ENCODE peak calls at places on chromosomes 4 and X, in seven cellular contexts. One of them, this sample, is unnamed.

GRCh38 chr4:26860922-26861433 is 337 bp downstream of the STIM2 start:
- DNase-seq in iPS-NIHi11: peak
- DNase-seq in HEK293T: peak
- DNase-seq in NCI-H1105 treated with DMSO at 0.1 percent for 48 hours: peak
- DNase-seq in non-pigmented ciliary epithelial cell: no peak
- DNase-seq in SK-N-MC: no peak
- DNase-seq in stimulated activated CD8-positive, alpha-beta memory T cell treated with anti-CD3 and anti-CD28 coated beads, Interleukin-2, amount 100 ng/mL, for 48 hours: peak
- DNase-seq in this sample: no peak

GRCh38 chr4:121827851-121828250 is 4.2 kb upstream of the CCNA2 start:
- DNase-seq in iPS-NIHi11: no peak
- DNase-seq in HEK293T: no peak
- DNase-seq in stimulated activated CD8-positive, alpha-beta memory T cell treated with anti-CD3 and anti-CD28 coated beads, Interleukin-2, amount 100 ng/mL, for 48 hours: no peak
- DNase-seq in non-pigmented ciliary epithelial cell: peak
- DNase-seq in SK-N-MC: no peak
- DNase-seq in NCI-H1105 treated with DMSO at 0.1 percent for 48 hours: no peak
- DNase-seq in this sample: no peak

GRCh38 chr4:173525118-173526033 is 4.7 kb downstream of the HAND2 start:
- DNase-seq in HEK293T: no peak
- DNase-seq in iPS-NIHi11: peak
- DNase-seq in non-pigmented ciliary epithelial cell: no peak
- DNase-seq in NCI-H1105 treated with DMSO at 0.1 percent for 48 hours: no peak
- DNase-seq in SK-N-MC: no peak
- DNase-seq in stimulated activated CD8-positive, alpha-beta memory T cell treated with anti-CD3 and anti-CD28 coated beads, Interleukin-2, amount 100 ng/mL, for 48 hours: no peak
- DNase-seq in this sample: peak

GRCh38 chr4:2065106-2065930 is 6.2 kb downstream of the NAT8L start:
- DNase-seq in stimulated activated CD8-positive, alpha-beta memory T cell treated with anti-CD3 and anti-CD28 coated beads, Interleukin-2, amount 100 ng/mL, for 48 hours: no peak
- DNase-seq in non-pigmented ciliary epithelial cell: no peak
- DNase-seq in NCI-H1105 treated with DMSO at 0.1 percent for 48 hours: no peak
- DNase-seq in iPS-NIHi11: no peak
- DNase-seq in HEK293T: no peak
- DNase-seq in SK-N-MC: no peak
- DNase-seq in this sample: no peak

GRCh38 chrX:119755981-119756533 is 2.3 kb upstream of the SOWAHD start:
- DNase-seq in non-pigmented ciliary epithelial cell: no peak
- DNase-seq in NCI-H1105 treated with DMSO at 0.1 percent for 48 hours: no peak
- DNase-seq in SK-N-MC: no peak
- DNase-seq in HEK293T: no peak
- DNase-seq in iPS-NIHi11: no peak
- DNase-seq in stimulated activated CD8-positive, alpha-beta memory T cell treated with anti-CD3 and anti-CD28 coated beads, Interleukin-2, amount 100 ng/mL, for 48 hours: no peak
- DNase-seq in this sample: no peak

GRCh38 chr4:122010610-122011009 is 58.8 kb upstream of the TRPC3 start:
- DNase-seq in NCI-H1105 treated with DMSO at 0.1 percent for 48 hours: no peak
- DNase-seq in stimulated activated CD8-positive, alpha-beta memory T cell treated with anti-CD3 and anti-CD28 coated beads, Interleukin-2, amount 100 ng/mL, for 48 hours: no peak
- DNase-seq in HEK293T: no peak
- DNase-seq in non-pigmented ciliary epithelial cell: peak
- DNase-seq in SK-N-MC: no peak
- DNase-seq in iPS-NIHi11: no peak
- DNase-seq in this sample: no peak

GRCh38 chrX:3066555-3066954 is 25.3 kb downstream of the ARSF start:
- DNase-seq in iPS-NIHi11: no peak
- DNase-seq in non-pigmented ciliary epithelial cell: no peak
- DNase-seq in SK-N-MC: no peak
- DNase-seq in stimulated activated CD8-positive, alpha-beta memory T cell treated with anti-CD3 and anti-CD28 coated beads, Interleukin-2, amount 100 ng/mL, for 48 hours: no peak
- DNase-seq in NCI-H1105 treated with DMSO at 0.1 percent for 48 hours: no peak
- DNase-seq in HEK293T: no peak
- DNase-seq in this sample: peak

GRCh38 chr4:146932111-146932510 is 13.6 kb downstream of the TTC29 start:
- DNase-seq in HEK293T: no peak
- DNase-seq in non-pigmented ciliary epithelial cell: no peak
- DNase-seq in stimulated activated CD8-positive, alpha-beta memory T cell treated with anti-CD3 and anti-CD28 coated beads, Interleukin-2, amount 100 ng/mL, for 48 hours: no peak
- DNase-seq in NCI-H1105 treated with DMSO at 0.1 percent for 48 hours: no peak
- DNase-seq in iPS-NIHi11: no peak
- DNase-seq in SK-N-MC: no peak
- DNase-seq in this sample: no peak

GRCh38 chr4:186029731-186030421 is 39.1 kb upstream of the TLR3 start:
- DNase-seq in HEK293T: no peak
- DNase-seq in NCI-H1105 treated with DMSO at 0.1 percent for 48 hours: peak
- DNase-seq in SK-N-MC: no peak
- DNase-seq in stimulated activated CD8-positive, alpha-beta memory T cell treated with anti-CD3 and anti-CD28 coated beads, Interleukin-2, amount 100 ng/mL, for 48 hours: no peak
- DNase-seq in non-pigmented ciliary epithelial cell: no peak
- DNase-seq in iPS-NIHi11: peak
- DNase-seq in this sample: peak

GRCh38 chr4:133151681-133152329 is 2.7 kb downstream of the PCDH10 start:
- DNase-seq in NCI-H1105 treated with DMSO at 0.1 percent for 48 hours: no peak
- DNase-seq in non-pigmented ciliary epithelial cell: no peak
- DNase-seq in iPS-NIHi11: peak
- DNase-seq in SK-N-MC: no peak
- DNase-seq in stimulated activated CD8-positive, alpha-beta memory T cell treated with anti-CD3 and anti-CD28 coated beads, Interleukin-2, amount 100 ng/mL, for 48 hours: no peak
- DNase-seq in HEK293T: peak
- DNase-seq in this sample: peak

GRCh38 chrX:20263474-20263873 is 3.2 kb downstream of the RPS6KA3 start:
- DNase-seq in NCI-H1105 treated with DMSO at 0.1 percent for 48 hours: no peak
- DNase-seq in SK-N-MC: no peak
- DNase-seq in HEK293T: no peak
- DNase-seq in iPS-NIHi11: no peak
- DNase-seq in stimulated activated CD8-positive, alpha-beta memory T cell treated with anti-CD3 and anti-CD28 coated beads, Interleukin-2, amount 100 ng/mL, for 48 hours: no peak
- DNase-seq in non-pigmented ciliary epithelial cell: no peak
- DNase-seq in this sample: no peak

GRCh38 chr4:113070755-113071154 is 21.3 kb downstream of the ANK2 start:
- DNase-seq in iPS-NIHi11: no peak
- DNase-seq in HEK293T: no peak
- DNase-seq in non-pigmented ciliary epithelial cell: no peak
- DNase-seq in SK-N-MC: no peak
- DNase-seq in stimulated activated CD8-positive, alpha-beta memory T cell treated with anti-CD3 and anti-CD28 coated beads, Interleukin-2, amount 100 ng/mL, for 48 hours: no peak
- DNase-seq in NCI-H1105 treated with DMSO at 0.1 percent for 48 hours: no peak
- DNase-seq in this sample: peak

GRCh38 chrX:13571136-13571535 is 1.7 kb downstream of the EGFL6 start:
- DNase-seq in stimulated activated CD8-positive, alpha-beta memory T cell treated with anti-CD3 and anti-CD28 coated beads, Interleukin-2, amount 100 ng/mL, for 48 hours: no peak
- DNase-seq in NCI-H1105 treated with DMSO at 0.1 percent for 48 hours: no peak
- DNase-seq in HEK293T: no peak
- DNase-seq in SK-N-MC: no peak
- DNase-seq in non-pigmented ciliary epithelial cell: no peak
- DNase-seq in iPS-NIHi11: no peak
- DNase-seq in this sample: no peak

GRCh38 chr4:139609647-139610046 is 53.6 kb upstream of the SETD7 start:
- DNase-seq in SK-N-MC: no peak
- DNase-seq in NCI-H1105 treated with DMSO at 0.1 percent for 48 hours: no peak
- DNase-seq in iPS-NIHi11: no peak
- DNase-seq in HEK293T: no peak
- DNase-seq in non-pigmented ciliary epithelial cell: no peak
- DNase-seq in stimulated activated CD8-positive, alpha-beta memory T cell treated with anti-CD3 and anti-CD28 coated beads, Interleukin-2, amount 100 ng/mL, for 48 hours: no peak
- DNase-seq in this sample: no peak

GRCh38 chr4:6221851-6222760 is 21.8 kb upstream of the JAKMIP1 start:
- DNase-seq in SK-N-MC: no peak
- DNase-seq in HEK293T: peak
- DNase-seq in non-pigmented ciliary epithelial cell: no peak
- DNase-seq in iPS-NIHi11: peak
- DNase-seq in NCI-H1105 treated with DMSO at 0.1 percent for 48 hours: no peak
- DNase-seq in stimulated activated CD8-positive, alpha-beta memory T cell treated with anti-CD3 and anti-CD28 coated beads, Interleukin-2, amount 100 ng/mL, for 48 hours: peak
- DNase-seq in this sample: peak

GRCh38 chrX:110145305-110145704 is 142.4 kb downstream of the TMEM164 start:
- DNase-seq in HEK293T: no peak
- DNase-seq in iPS-NIHi11: peak
- DNase-seq in non-pigmented ciliary epithelial cell: no peak
- DNase-seq in NCI-H1105 treated with DMSO at 0.1 percent for 48 hours: no peak
- DNase-seq in SK-N-MC: no peak
- DNase-seq in stimulated activated CD8-positive, alpha-beta memory T cell treated with anti-CD3 and anti-CD28 coated beads, Interleukin-2, amount 100 ng/mL, for 48 hours: no peak
- DNase-seq in this sample: no peak

GRCh38 chr4:142474398-142475087 is 371.6 kb downstream of the INPP4B start:
- DNase-seq in NCI-H1105 treated with DMSO at 0.1 percent for 48 hours: peak
- DNase-seq in HEK293T: no peak
- DNase-seq in non-pigmented ciliary epithelial cell: no peak
- DNase-seq in SK-N-MC: no peak
- DNase-seq in iPS-NIHi11: peak
- DNase-seq in stimulated activated CD8-positive, alpha-beta memory T cell treated with anti-CD3 and anti-CD28 coated beads, Interleukin-2, amount 100 ng/mL, for 48 hours: no peak
- DNase-seq in this sample: no peak

GRCh38 chr4:101306225-101306624 is 41.1 kb downstream of the PPP3CA start:
- DNase-seq in NCI-H1105 treated with DMSO at 0.1 percent for 48 hours: no peak
- DNase-seq in non-pigmented ciliary epithelial cell: no peak
- DNase-seq in HEK293T: no peak
- DNase-seq in SK-N-MC: no peak
- DNase-seq in iPS-NIHi11: peak
- DNase-seq in stimulated activated CD8-positive, alpha-beta memory T cell treated with anti-CD3 and anti-CD28 coated beads, Interleukin-2, amount 100 ng/mL, for 48 hours: no peak
- DNase-seq in this sample: no peak

GRCh38 chr4:155249036-155249566 is 40.7 kb downstream of the NPY2R start:
- DNase-seq in non-pigmented ciliary epithelial cell: no peak
- DNase-seq in HEK293T: no peak
- DNase-seq in iPS-NIHi11: peak
- DNase-seq in SK-N-MC: no peak
- DNase-seq in NCI-H1105 treated with DMSO at 0.1 percent for 48 hours: no peak
- DNase-seq in stimulated activated CD8-positive, alpha-beta memory T cell treated with anti-CD3 and anti-CD28 coated beads, Interleukin-2, amount 100 ng/mL, for 48 hours: no peak
- DNase-seq in this sample: no peak